ENCODE peak calls at places on chromosomes 16 and 17, in four cellular contexts. H, E, F and G are unnamed samples.

GRCh38 chr17:77142689-77143088 is 1.9 kb downstream of the SEC14L1 start:
- DNase-seq in H (no peak), E (no peak), F (no peak), G (no peak)

GRCh38 chr17:4949321-4950074 is 1.2 kb upstream of the PFN1 start:
- DNase-seq in H (peak), E (peak), F (peak), G (peak)

GRCh38 chr17:78865682-78866390 is 25.2 kb upstream of the USP36 start:
- DNase-seq in H (peak), E (peak), F (peak), G (peak)

GRCh38 chr17:49494937-49495841 is at the start of gene NGFR:
- DNase-seq in H (peak), E (no peak), F (peak), G (peak)

GRCh38 chr17:48577946-48578615 is at the start of gene HOXB4:
- DNase-seq in H (peak), E (no peak), F (peak), G (peak)

GRCh38 chr16:66741131-66741900 is 10.1 kb downstream of the DYNC1LI2 start:
- DNase-seq in H (peak), E (peak), F (no peak), G (peak)

GRCh38 chr17:43356999-43357398 is 41.8 kb upstream of the ARL4D start:
- DNase-seq in H (peak), E (peak), F (no peak), G (peak)

GRCh38 chr17:61997649-61998048 is 67.4 kb downstream of the MED13 start:
- DNase-seq in H (peak), E (peak), F (no peak), G (peak)

GRCh38 chr17:17849863-17850373 is 13.1 kb upstream of the SREBF1 start:
- DNase-seq in H (peak), E (no peak), F (peak), G (peak)

GRCh38 chr17:7251330-7252175 is at the start of gene CTDNEP1:
- DNase-seq in H (peak), E (peak), F (peak), G (peak)